ENCODE peak calls at places on chromosomes 5 and 9, in four cellular contexts. L, N, D and I are unnamed samples.

GRCh38 chr9:133777111-133777791 is 39.1 kb upstream of the SARDH start:
- DNase-seq in N (no peak), D (no peak), L (no peak), I (no peak)

GRCh38 chr5:119368238-119368630 is 12.4 kb downstream of the TNFAIP8 start:
- DNase-seq in N (peak), D (no peak), L (no peak), I (no peak)

GRCh38 chr5:143652104-143652700 is 159.8 kb upstream of the HMHB1 start:
- DNase-seq in N (no peak), L (no peak), D (no peak), I (no peak)

GRCh38 chr9:93081081-93081529 is 14.9 kb upstream of the CARD19 start:
- DNase-seq in D (no peak), N (no peak), L (peak), I (peak)

GRCh38 chr9:80679920-80680319 is 1009.4 kb downstream of the TLE1 start:
- DNase-seq in D (no peak), N (no peak), L (no peak), I (no peak)

GRCh38 chr5:39040875-39041274 is 33.3 kb downstream of the RICTOR start:
- DNase-seq in N (no peak), L (no peak), D (no peak), I (no peak)

GRCh38 chr5:58404734-58405133 is 55.2 kb downstream of the PLK2 start:
- DNase-seq in N (no peak), L (no peak), D (no peak), I (no peak)

GRCh38 chr5:171604195-171604594 is 181.4 kb upstream of the SMIM23 start:
- DNase-seq in L (no peak), D (no peak), N (no peak), I (no peak)

GRCh38 chr5:71533614-71534013 is 53.5 kb upstream of the MCCC2 start:
- DNase-seq in N (no peak), D (peak), L (no peak), I (no peak)

GRCh38 chr9:134283692-134284265 is 42.5 kb upstream of the RXRA start:
- DNase-seq in N (no peak), L (no peak), D (no peak), I (no peak)

GRCh38 chr5:78621269-78621871 is 27.2 kb downstream of the LHFPL2 start:
- DNase-seq in L (no peak), N (no peak), D (no peak), I (no peak)

GRCh38 chr9:109278848-109279247 is 42.0 kb downstream of the EPB41L4B start:
- DNase-seq in L (no peak), N (no peak), D (no peak), I (no peak)

GRCh38 chr5:171615201-171616001 is 170.2 kb upstream of the SMIM23 start:
- DNase-seq in D (no peak), N (no peak), L (no peak), I (no peak)

GRCh38 chr5:150616024-150616470 is 24.4 kb upstream of the SYNPO start:
- DNase-seq in L (peak), D (no peak), N (no peak), I (no peak)